ENCODE peak calls at places on chromosomes 13 and 19, in eight cellular contexts. V, I, D, E, Y, Q, F and S are unnamed samples.
A peak's percentile ranks its signal among the peaks of the same experiment; 100 is the strongest.

GRCh38 chr19:31109626-31110025 is 239.6 kb downstream of the TSHZ3 start:
- DNase-seq in F (no peak), Q (no peak), V (no peak), I (no peak), E (no peak), D (no peak), Y (no peak), S (no peak)

GRCh38 chr13:39685652-39686051 is 30.2 kb downstream of the COG6 start:
- DNase-seq in Q (no peak), F (no peak), Y (no peak), D (no peak), E (no peak), V (no peak), I (no peak), S (no peak)

GRCh38 chr13:35744566-35745203 is 268.2 kb upstream of the MAB21L1 start:
- DNase-seq in V (no peak), Y (peak; percentile 49), I (no peak), D (no peak), E (no peak), Q (no peak), F (peak; percentile 16), S (peak; percentile 60)

GRCh38 chr13:51728972-51729371 is 75.0 kb downstream of the DHRS12 start:
- DNase-seq in Y (no peak), F (peak; percentile 92), Q (no peak), I (no peak), D (peak; percentile 18), E (no peak), V (no peak), S (peak; percentile 75)

GRCh38 chr13:36528105-36528504 is 95.8 kb downstream of the CCNA1 start:
- DNase-seq in D (no peak), V (no peak), Q (no peak), Y (no peak), I (no peak), E (no peak), F (no peak), S (no peak)

GRCh38 chr19:28898279-28898678 is 314.7 kb downstream of the UQCRFS1 start:
- DNase-seq in D (no peak), Y (no peak), F (peak; percentile 43), I (no peak), E (no peak), V (no peak), Q (no peak), S (no peak)

GRCh38 chr13:34371108-34371507 is 553.2 kb downstream of the RFC3 start:
- DNase-seq in F (no peak), D (no peak), V (no peak), Y (no peak), E (no peak), I (no peak), Q (no peak), S (no peak)

GRCh38 chr13:71306821-71307220 is 560.2 kb downstream of the DACH1 start:
- DNase-seq in Q (no peak), V (no peak), Y (no peak), D (peak; percentile 58), I (no peak), E (no peak), F (no peak), S (no peak)

GRCh38 chr19:33419763-33420080 is 46.2 kb downstream of the CEBPG start:
- DNase-seq in Q (no peak), D (peak; percentile 81), F (no peak), I (no peak), E (no peak), V (no peak), Y (peak; percentile 36), S (no peak)

GRCh38 chr19:17973759-17974158 is 6.9 kb downstream of the KCNN1 start:
- DNase-seq in Q (no peak), I (no peak), E (no peak), Y (no peak), D (no peak), F (no peak), V (no peak), S (no peak)

GRCh38 chr13:81302677-81303076 is 961.8 kb upstream of the SPRY2 start:
- DNase-seq in Y (no peak), D (no peak), Q (no peak), E (no peak), V (no peak), F (no peak), I (no peak), S (no peak)

GRCh38 chr13:28048768-28049167 is 51.6 kb downstream of the FLT3 start:
- DNase-seq in V (no peak), Y (no peak), E (no peak), D (no peak), I (no peak), Q (no peak), F (no peak), S (no peak)

GRCh38 chr13:70579941-70580340 is 471.7 kb upstream of the KLHL1 start:
- DNase-seq in I (no peak), E (no peak), Y (no peak), Q (no peak), V (no peak), D (no peak), F (no peak), S (no peak)

GRCh38 chr13:23848019-23848418 is 41.2 kb downstream of the MIPEP start:
- DNase-seq in Q (no peak), Y (no peak), E (no peak), I (no peak), V (no peak), F (no peak), D (no peak), S (no peak)

GRCh38 chr13:113595131-113595530 is 10.6 kb downstream of the TFDP1 start:
- DNase-seq in Q (peak; percentile 9), Y (no peak), V (no peak), I (no peak), F (no peak), E (no peak), D (no peak), S (no peak)

GRCh38 chr13:97257800-97258799 is 36.0 kb downstream of the MBNL2 start:
- DNase-seq in Y (no peak), D (peak; percentile 79), F (peak; percentile 90), Q (no peak), E (no peak), V (peak; percentile 18), I (peak; percentile 100), S (peak; percentile 97)

GRCh38 chr19:31627824-31628223 is 278.6 kb upstream of the TSHZ3 start:
- DNase-seq in F (no peak), E (no peak), V (no peak), I (no peak), D (no peak), Y (no peak), Q (no peak), S (no peak)

GRCh38 chr13:54965881-54966280 is 1937.3 kb downstream of the OLFM4 start:
- DNase-seq in D (no peak), Y (no peak), F (no peak), E (no peak), I (no peak), Q (no peak), V (no peak), S (no peak)

GRCh38 chr19:45668342-45668871 is 386 bp downstream of the GIPR start:
- DNase-seq in I (no peak), E (no peak), Q (no peak), V (no peak), D (no peak), Y (no peak), F (no peak), S (no peak)

GRCh38 chr13:35566340-35566739 is 89.9 kb upstream of the MAB21L1 start:
- DNase-seq in I (no peak), Y (no peak), F (no peak), Q (no peak), V (no peak), D (no peak), E (no peak), S (no peak)

GRCh38 chr19:47663435-47663910 is 49.7 kb upstream of the EHD2 start:
- DNase-seq in I (peak; percentile 99), Q (no peak), E (no peak), D (no peak), F (peak; percentile 96), Y (no peak), V (no peak), S (peak; percentile 86)

GRCh38 chr19:48961673-48962028 is 3.5 kb upstream of the FTL start:
- DNase-seq in I (no peak), F (no peak), E (no peak), Q (peak; percentile 70), Y (no peak), V (no peak), D (no peak), S (no peak)
- H3K27ac ChIP-seq in I (peak overlapping the region; percentile 95), F (peak overlapping the region; percentile 96), E (peak overlapping the region; percentile 54), Q (peak overlapping the region; percentile 95), Y (peak overlapping the region; percentile 82), V (peak overlapping the region; percentile 22), D (peak overlapping the region; percentile 79), S (no peak overlapping the region)

GRCh38 chr19:19126102-19126501 is 12.2 kb downstream of the TMEM161A start:
- DNase-seq in D (no peak), Y (no peak), F (no peak), V (no peak), Q (no peak), I (no peak), E (no peak), S (no peak)
- H3K36me3 ChIP-seq in D (peaks cover 9% of the 10 kb centered on the region), Y (peaks cover 3% of the 10 kb centered on the region), F (peaks cover 7% of the 10 kb centered on the region), V (peaks cover 5% of the 10 kb centered on the region), Q (peaks cover 2% of the 10 kb centered on the region), I (peaks cover 6% of the 10 kb centered on the region), E (peaks cover 45% of the 10 kb centered on the region), S (peaks cover 3% of the 10 kb centered on the region)

DNA sequence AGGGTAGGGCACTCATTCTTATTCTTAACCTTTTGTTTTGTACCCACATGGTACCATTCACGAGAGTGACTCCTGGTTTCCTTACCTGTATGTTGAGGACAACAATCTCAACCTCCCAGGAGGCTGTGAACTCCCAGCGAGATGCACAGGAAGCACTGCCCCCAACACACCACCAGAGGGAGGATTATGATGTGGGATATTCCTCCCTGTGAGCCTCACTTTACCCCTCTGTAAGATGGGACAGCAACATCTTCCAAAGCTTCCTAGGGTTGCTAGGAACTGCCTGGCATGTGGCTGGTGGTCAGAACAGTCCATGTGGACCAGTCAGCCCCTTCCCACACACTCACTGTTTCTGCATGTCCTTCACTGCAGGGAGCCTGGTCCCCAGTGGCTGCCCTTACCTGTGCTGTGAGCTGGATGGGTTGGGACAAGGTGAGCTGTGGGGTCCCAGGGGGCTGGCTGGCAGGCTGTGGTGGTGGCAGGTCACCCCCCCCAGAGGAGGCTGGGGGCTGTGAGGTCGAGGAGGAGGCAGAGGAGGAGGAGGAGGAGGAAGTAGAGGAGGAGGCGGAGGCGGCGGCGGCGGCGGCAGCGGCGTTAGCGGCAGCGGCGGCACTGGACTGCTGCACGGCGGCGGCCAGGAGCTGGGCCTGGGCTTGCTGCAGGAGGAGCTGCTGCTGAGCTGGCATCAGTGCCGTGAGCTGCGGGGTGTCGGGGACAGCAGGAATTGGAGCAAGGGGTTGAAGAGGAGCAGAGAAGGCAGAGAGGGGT is 15.8 kb downstream of the POU2F2 start:
- DNase-seq in I (no peak), F (no peak), D (no peak), Q (no peak), V (no peak), Y (no peak), E (no peak), S (no peak)
- H3K27ac ChIP-seq in I (no peak overlapping the region), F (no peak overlapping the region), D (no peak overlapping the region), Q (no peak overlapping the region), V (no peak overlapping the region), Y (no peak overlapping the region), E (peak overlapping the region; percentile 97), S (no peak overlapping the region)

DNA sequence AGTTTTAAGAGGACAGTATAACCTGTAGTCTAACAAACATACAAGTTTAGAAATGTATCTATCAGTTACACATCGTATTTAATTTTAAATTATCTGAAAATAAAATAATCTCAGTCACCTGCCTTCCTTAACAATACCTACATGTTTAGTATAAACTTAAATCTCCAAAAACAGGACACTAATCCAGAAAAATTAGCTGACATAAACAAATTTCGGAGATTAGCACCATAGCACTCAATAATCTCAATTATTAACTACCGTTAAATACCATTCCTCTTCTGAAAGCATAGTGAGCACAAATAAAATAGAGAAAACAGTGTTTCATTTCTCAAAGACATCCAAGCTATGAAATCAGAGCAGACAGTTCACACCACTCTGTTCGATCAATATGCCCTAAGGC is 13.2 kb downstream of the MED4 start:
- DNase-seq in Q (no peak), F (no peak), Y (no peak), I (no peak), D (no peak), E (no peak), V (no peak), S (no peak)
- H3K36me3 ChIP-seq in Q (peaks cover 94% of the 10 kb centered on the region), F (peaks cover 32% of the 10 kb centered on the region), Y (peaks cover 66% of the 10 kb centered on the region), I (peaks cover 37% of the 10 kb centered on the region), D (peaks cover 49% of the 10 kb centered on the region), E (peaks cover 88% of the 10 kb centered on the region), V (peaks cover 50% of the 10 kb centered on the region), S (peaks cover 29% of the 10 kb centered on the region)